ENCODE peak calls at places on chromosomes 13 and 19, in five cellular contexts. N, H, F, T and B are unnamed samples.

GRCh38 chr19:35253316-35254286 is 4.8 kb downstream of the LSR start:
- DNase-seq in N (no peak), H (no peak), F (no peak), T (no peak), B (no peak)

GRCh38 chr19:35987571-35987896 is 7.5 kb upstream of the SDHAF1 start:
- DNase-seq in N (no peak), H (no peak), F (no peak), T (no peak), B (no peak)

GRCh38 chr13:113176292-113176691 is 17.8 kb downstream of the PROZ start:
- DNase-seq in N (no peak), H (no peak), F (peak; percentile 35), T (no peak), B (no peak)

GRCh38 chr19:16197188-16197621 is 506 bp upstream of the AP1M1 start:
- DNase-seq in N (no peak), H (peak; percentile 86), F (no peak), T (no peak), B (no peak)

GRCh38 chr13:34371108-34371507 is 553.2 kb downstream of the RFC3 start:
- DNase-seq in N (no peak), H (no peak), F (no peak), T (no peak), B (no peak)

GRCh38 chr13:29339386-29340272 is 255.9 kb downstream of the SLC7A1 start:
- DNase-seq in N (no peak), H (no peak), F (no peak), T (no peak), B (no peak)

GRCh38 chr19:33905937-33906577 is 109.4 kb downstream of the KCTD15 start:
- DNase-seq in N (peak; percentile 22), H (no peak), F (peak; percentile 85), T (peak; percentile 86), B (peak; percentile 71)

GRCh38 chr19:23571175-23571574 is 115.8 kb downstream of the ZNF675 start:
- DNase-seq in N (no peak), H (no peak), F (no peak), T (no peak), B (no peak)

GRCh38 chr13:44870456-44870929 is 118.8 kb downstream of the NUFIP1 start:
- DNase-seq in N (no peak), H (no peak), F (peak; percentile 68), T (peak; percentile 83), B (peak; percentile 25)

GRCh38 chr13:44320611-44321010 is 53.0 kb upstream of the SERP2 start:
- DNase-seq in N (no peak), H (no peak), F (no peak), T (no peak), B (no peak)

GRCh38 chr13:26653310-26653709 is 95.8 kb downstream of the WASF3 start:
- DNase-seq in N (no peak), H (no peak), F (no peak), T (no peak), B (no peak)

GRCh38 chr19:13022859-13023636 is 27.8 kb downstream of the NFIX start:
- DNase-seq in N (no peak), H (peak; percentile 98), F (peak; percentile 76), T (peak; percentile 90), B (peak; percentile 93)

GRCh38 chr19:1125601-1126533 is 22.1 kb downstream of the GPX4 start:
- DNase-seq in N (no peak), H (peak; percentile 54), F (no peak), T (no peak), B (no peak)

GRCh38 chr13:69970521-69970920 is 137.1 kb upstream of the ATXN8OS start:
- DNase-seq in N (peak; percentile 0), H (no peak), F (no peak), T (no peak), B (no peak)

GRCh38 chr19:48681127-48681470 is 8.3 kb upstream of the NTN5 start:
- DNase-seq in N (no peak), H (peak; percentile 85), F (no peak), T (no peak), B (no peak)

GRCh38 chr19:50449236-50449899 is 16.7 kb downstream of the MYBPC2 start:
- DNase-seq in N (peak; percentile 38), H (no peak), F (no peak), T (no peak), B (no peak)

GRCh38 chr19:4369109-4369887 is 25.9 kb downstream of the MPND start:
- DNase-seq in N (no peak), H (no peak), F (peak; percentile 84), T (peak; percentile 70), B (no peak)

GRCh38 chr19:39125199-39125553 is 410 bp upstream of the PAK4 start:
- DNase-seq in N (no peak), H (no peak), F (no peak), T (no peak), B (no peak)

GRCh38 chr13:94209110-94209509 is 270.4 kb downstream of the DCT start:
- DNase-seq in N (no peak), H (peak; percentile 6), F (no peak), T (no peak), B (no peak)

GRCh38 chr13:40164137-40164536 is 502.3 kb downstream of the FOXO1 start:
- DNase-seq in N (peak; percentile 22), H (peak; percentile 42), F (no peak), T (no peak), B (peak; percentile 55)

GRCh38 chr13:24165746-24166145 is 5.2 kb downstream of the SPATA13 start:
- DNase-seq in N (no peak), H (peak; percentile 54), F (no peak), T (no peak), B (no peak)
- H3K27ac ChIP-seq in N (no peak overlapping the region), H (no peak overlapping the region), F (no peak overlapping the region), T (no peak overlapping the region), B (no peak overlapping the region)

GRCh38 chr13:31236211-31236786 is 36.5 kb downstream of the B3GLCT start:
- DNase-seq in N (peak; percentile 26), H (peak; percentile 72), F (no peak), T (no peak), B (no peak)

GRCh38 chr13:31234729-31235128 is 35.0 kb downstream of the B3GLCT start:
- DNase-seq in N (peak; percentile 11), H (no peak), F (no peak), T (no peak), B (no peak)
- TF ChIP-seq CTCF in N (no peak), H (no peak), F (no peak), T (peak; percentile 15), B (no peak)

GRCh38 chr19:41371541-41371940 is 4.8 kb upstream of the TMEM91 start:
- DNase-seq in N (no peak), H (no peak), F (no peak), T (no peak), B (no peak)

GRCh38 chr19:41376998-41377365 is 649 bp downstream of the TMEM91 start:
- DNase-seq in N (no peak), H (no peak), F (no peak), T (no peak), B (no peak)

GRCh38 chr19:41377977-41378707 is 1.8 kb downstream of the TMEM91 start:
- DNase-seq in N (no peak), H (no peak), F (no peak), T (no peak), B (no peak)

GRCh38 chr19:41373993-41374392 is 2.3 kb upstream of the TMEM91 start:
- DNase-seq in N (no peak), H (peak; percentile 93), F (peak; percentile 79), T (peak; percentile 92), B (peak; percentile 84)

GRCh38 chr19:41376241-41376997 is at the start of gene TMEM91:
- DNase-seq in N (no peak), H (peak; percentile 44), F (peak; percentile 35), T (peak; percentile 40), B (no peak)
- H3K4me3 ChIP-seq in N (peak within 1 kb of the TSS; percentile 44), H (peak within 1 kb of the TSS; percentile 41), F (peak within 1 kb of the TSS; percentile 49), T (peak within 1 kb of the TSS; percentile 70), B (peak within 1 kb of the TSS; percentile 69)

GRCh38 chr19:6808494-6808893 is 36.0 kb downstream of the VAV1 start:
- DNase-seq in N (no peak), H (no peak), F (no peak), T (no peak), B (no peak)
- H3K27ac ChIP-seq in N (no peak overlapping the region), H (no peak overlapping the region), F (no peak overlapping the region), T (no peak overlapping the region), B (no peak overlapping the region)

DNA sequence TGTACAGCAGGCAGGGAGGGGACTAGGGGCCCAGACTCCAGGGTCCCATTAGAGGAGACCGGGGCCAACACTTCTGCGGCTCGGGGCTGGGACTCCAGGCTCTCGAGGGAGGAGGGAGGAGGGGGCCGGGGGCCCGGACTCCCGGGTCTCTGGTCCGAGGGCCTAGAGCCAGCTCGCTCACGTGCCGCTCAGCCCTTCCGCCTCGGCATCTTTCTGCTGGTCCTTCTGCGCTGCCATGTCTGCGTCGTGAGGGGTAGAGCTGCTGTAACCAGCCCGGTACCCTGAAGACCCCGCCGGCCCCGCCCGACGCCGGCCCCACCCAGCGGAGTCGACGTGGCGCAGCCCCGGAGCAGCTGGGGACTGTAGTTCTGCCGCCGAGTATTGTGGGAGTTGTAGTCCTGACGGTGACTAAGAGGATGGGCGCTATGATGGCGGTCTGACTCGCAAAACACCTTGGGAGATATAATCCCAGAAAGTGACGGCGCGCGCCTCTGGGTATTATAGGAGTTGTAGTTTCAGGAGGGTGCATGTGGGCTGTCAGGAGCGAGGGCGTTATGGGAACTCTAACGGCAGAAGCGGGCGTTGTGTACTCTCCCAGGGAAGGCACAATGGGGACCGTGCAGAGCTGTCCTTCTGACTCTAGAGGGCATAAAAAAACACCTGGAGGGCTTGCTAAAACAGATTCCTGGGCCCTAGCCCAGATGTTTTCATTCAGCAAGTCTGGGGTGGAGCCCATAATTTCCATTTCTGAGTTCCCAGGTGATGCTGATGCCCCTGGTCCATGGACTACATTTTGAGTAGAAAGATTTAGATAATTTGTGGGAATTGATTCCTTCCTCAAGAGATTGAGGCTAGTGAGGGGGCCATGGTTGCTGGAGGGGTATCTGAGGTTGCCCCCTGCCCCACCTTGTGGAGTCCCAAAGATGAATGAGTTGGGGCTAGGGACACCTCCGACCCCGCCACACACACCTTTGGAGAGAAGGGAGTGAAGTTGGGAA is at the start of gene RABAC1:
- DNase-seq in N (peak; percentile 97), H (peak; percentile 89), F (peak; percentile 93), T (peak; percentile 93), B (peak; percentile 95)
- TF ChIP-seq CTCF in N (peak; percentile 54), H (peak; percentile 21), F (no peak), T (peak; percentile 17), B (no peak)

DNA sequence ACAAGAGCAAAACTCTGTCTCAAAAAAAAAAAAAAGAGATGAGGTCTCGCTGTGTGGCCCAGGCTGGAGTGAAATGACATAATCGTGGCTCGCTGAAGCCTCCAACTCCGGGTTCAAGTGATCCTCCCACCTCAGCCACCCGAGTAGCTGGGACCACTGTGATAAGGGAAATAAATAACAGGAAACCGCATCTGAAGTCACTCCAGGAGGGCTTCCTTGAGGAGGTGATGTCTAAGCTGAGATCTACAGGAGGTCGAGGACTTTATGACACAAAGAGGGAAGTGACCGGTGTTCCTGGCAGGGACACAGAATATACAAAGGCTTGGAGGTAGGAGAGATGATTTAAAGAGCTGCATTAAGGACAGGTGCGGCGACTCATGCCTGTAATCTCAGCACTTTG is 8.9 kb upstream of the NR2F6 start:
- DNase-seq in N (no peak), H (no peak), F (no peak), T (no peak), B (no peak)
- H3K4me3 ChIP-seq in N (no peak overlapping the region), H (no peak overlapping the region), F (no peak overlapping the region), T (no peak overlapping the region), B (no peak overlapping the region)

GRCh38 chr13:60398949-60399589 is 2.0 kb downstream of the TDRD3 start:
- DNase-seq in N (no peak), H (peak; percentile 18), F (peak; percentile 20), T (no peak), B (no peak)
- H3K27ac ChIP-seq in N (peak overlapping the region; percentile 23), H (no peak overlapping the region), F (peak overlapping the region; percentile 100), T (peak overlapping the region; percentile 99), B (peak overlapping the region; percentile 98)